ENCODE peak calls at places on chromosomes 1 and 21, in nine cellular contexts. J is KBM-7; S is GM23248; N is GM10248; Y is HCT116; Z is mesendoderm; R is BE2C; O is Daoy; H is activated CD4-positive, alpha-beta T cell treated with anti-CD3 and anti-CD28 coated beads, Interleukin-2, amount 50 U/mL, for 1 hour. Q is an unnamed sample.

GRCh38 chr1:55534565-55535091 is 319.5 kb upstream of the USP24 start:
- DNase-seq in J (no peak), S (no peak), N (no peak), Y (no peak), Z (no peak), R (no peak), O (no peak), H (no peak), Q (no peak)

GRCh38 chr21:22138297-22139016 is 1140.2 kb downstream of the NCAM2 start:
- DNase-seq in J (no peak), S (no peak), N (no peak), Y (no peak), Z (no peak), R (no peak), O (no peak), H (no peak), Q (no peak)

GRCh38 chr1:104765115-104765514 is 1015.4 kb downstream of the AMY1C start:
- DNase-seq in J (no peak), S (peak), N (peak), Y (no peak), Z (no peak), R (no peak), O (no peak), H (no peak), Q (no peak)

GRCh38 chr1:6188466-6188865 is 8.3 kb upstream of the CHD5 start:
- DNase-seq in J (no peak), S (no peak), N (no peak), Y (no peak), Z (no peak), R (no peak), O (no peak), H (no peak), Q (no peak)

GRCh38 chr1:26814893-26815292 is 11.6 kb upstream of the ZDHHC18 start:
- DNase-seq in J (no peak), S (no peak), N (no peak), Y (no peak), Z (no peak), R (no peak), O (no peak), H (no peak), Q (no peak)

GRCh38 chr1:25573591-25573930 is 30.2 kb downstream of the LDLRAP1 start:
- DNase-seq in J (no peak), S (no peak), N (no peak), Y (no peak), Z (no peak), R (no peak), O (no peak), H (no peak), Q (no peak)

GRCh38 chr1:110948038-110948810 is 15.5 kb downstream of the LRIF1 start:
- DNase-seq in J (no peak), S (peak), N (no peak), Y (no peak), Z (peak), R (no peak), O (peak), H (no peak), Q (no peak)

GRCh38 chr1:203331224-203331623 is 19.7 kb downstream of the FMOD start:
- DNase-seq in J (no peak), S (no peak), N (no peak), Y (no peak), Z (no peak), R (no peak), O (no peak), H (no peak), Q (no peak)

GRCh38 chr1:147379889-147380288 is 137.4 kb downstream of the CHD1L start:
- DNase-seq in J (no peak), S (no peak), N (no peak), Y (no peak), Z (no peak), R (no peak), O (no peak), H (no peak), Q (no peak)

GRCh38 chr1:183905497-183905896 is 100.6 kb downstream of the RGL1 start:
- DNase-seq in J (no peak), S (no peak), N (no peak), Y (no peak), Z (no peak), R (no peak), O (no peak), H (no peak), Q (no peak)

GRCh38 chr1:228374711-228375577 is 31.7 kb downstream of the TRIM11 start:
- DNase-seq in J (no peak), S (peak), N (no peak), Y (no peak), Z (no peak), R (peak), O (peak), H (no peak), Q (peak)

GRCh38 chr1:94418664-94419655 is 771 bp downstream of the ABCD3 start:
- DNase-seq in J (peak), S (peak), N (peak), Y (no peak), Z (peak), R (peak), O (peak), H (no peak), Q (no peak)

GRCh38 chr21:46269466-46269865 is 15.9 kb downstream of the MCM3AP start:
- DNase-seq in J (no peak), S (no peak), N (no peak), Y (no peak), Z (no peak), R (no peak), O (no peak), H (no peak), Q (peak)

GRCh38 chr1:32907435-32907834 is 6.2 kb upstream of the TMEM54 start:
- DNase-seq in J (peak), S (peak), N (no peak), Y (no peak), Z (no peak), R (no peak), O (no peak), H (no peak), Q (no peak)

GRCh38 chr1:234619071-234619480 is 9.1 kb upstream of the IRF2BP2 start:
- DNase-seq in J (peak), S (peak), N (no peak), Y (no peak), Z (no peak), R (no peak), O (peak), H (no peak), Q (no peak)

GRCh38 chr1:2060082-2060481 is 9.9 kb downstream of the PRKCZ start:
- DNase-seq in J (no peak), S (no peak), N (no peak), Y (no peak), Z (no peak), R (no peak), O (no peak), H (no peak), Q (no peak)

GRCh38 chr1:160494620-160495019 is 28.4 kb downstream of the SLAMF6 start:
- DNase-seq in J (peak), S (no peak), N (no peak), Y (peak), Z (peak), R (no peak), O (no peak), H (no peak), Q (no peak)

GRCh38 chr1:169546087-169546995 is 39.9 kb downstream of the F5 start:
- DNase-seq in J (peak), S (peak), N (peak), Y (peak), Z (peak), R (peak), O (peak), H (peak), Q (no peak)

GRCh38 chr21:39319251-39319756 is 5.9 kb upstream of the BRWD1 start:
- DNase-seq in J (no peak), S (peak), N (no peak), Y (no peak), Z (no peak), R (no peak), O (no peak), H (no peak), Q (no peak)

GRCh38 chr21:28111151-28111619 is 881.5 kb downstream of the LTN1 start:
- DNase-seq in J (no peak), S (peak), N (no peak), Y (no peak), Z (no peak), R (peak), O (no peak), H (no peak), Q (peak)

GRCh38 chr1:167328762-167329483 is 108.2 kb downstream of the POU2F1 start:
- DNase-seq in J (peak), S (no peak), N (peak), Y (no peak), Z (peak), R (peak), O (no peak), H (no peak), Q (no peak)

GRCh38 chr1:212433577-212434462 is 1.1 kb downstream of the NENF start:
- DNase-seq in J (no peak), S (peak), N (no peak), Y (no peak), Z (no peak), R (no peak), O (no peak), H (no peak), Q (no peak)

GRCh38 chr21:46109251-46110221 is 11.6 kb downstream of the COL6A2 start:
- DNase-seq in J (no peak), S (no peak), N (no peak), Y (no peak), Z (no peak), R (peak), O (no peak), H (no peak), Q (no peak)

GRCh38 chr1:101820080-101820479 is 176.6 kb downstream of the OLFM3 start:
- DNase-seq in J (peak), S (peak), N (no peak), Y (peak), Z (peak), R (peak), O (no peak), H (no peak), Q (no peak)

GRCh38 chr1:26164036-26164927 is 4.5 kb downstream of the C1orf232 start:
- DNase-seq in J (peak), S (peak), N (peak), Y (no peak), Z (peak), R (peak), O (peak), H (peak), Q (no peak)

GRCh38 chr1:184482113-184482512 is 95.3 kb downstream of the C1orf21 start:
- DNase-seq in J (no peak), S (peak), N (no peak), Y (no peak), Z (no peak), R (no peak), O (no peak), H (no peak), Q (no peak)

GRCh38 chr1:40638097-40639036 is 27.1 kb downstream of the RIMS3 start:
- DNase-seq in J (no peak), S (peak), N (no peak), Y (no peak), Z (peak), R (no peak), O (peak), H (no peak), Q (no peak)

GRCh38 chr1:29270881-29271390 is 34.6 kb downstream of the PTPRU start:
- DNase-seq in J (no peak), S (no peak), N (no peak), Y (no peak), Z (no peak), R (no peak), O (no peak), H (no peak), Q (no peak)

GRCh38 chr1:164101802-164102201 is 457.2 kb upstream of the PBX1 start:
- DNase-seq in J (no peak), S (no peak), N (no peak), Y (no peak), Z (no peak), R (no peak), O (no peak), H (no peak), Q (no peak)

GRCh38 chr1:110559157-110559556 is 40.2 kb upstream of the KCNA10 start:
- DNase-seq in J (no peak), S (peak), N (no peak), Y (no peak), Z (no peak), R (no peak), O (peak), H (no peak), Q (no peak)

GRCh38 chr1:204265665-204266064 is 51.9 kb upstream of the GOLT1A start:
- DNase-seq in J (no peak), S (no peak), N (no peak), Y (no peak), Z (no peak), R (no peak), O (no peak), H (no peak), Q (no peak)

GRCh38 chr21:17644186-17644585 is 31.5 kb upstream of the BTG3 start:
- DNase-seq in J (no peak), S (no peak), N (no peak), Y (no peak), Z (no peak), R (no peak), O (no peak), H (no peak), Q (no peak)

GRCh38 chr1:163401211-163401610 is 79.5 kb downstream of the NUF2 start:
- DNase-seq in J (no peak), S (no peak), N (no peak), Y (no peak), Z (no peak), R (no peak), O (no peak), H (no peak), Q (no peak)

GRCh38 chr1:28755701-28756100 is 19.0 kb downstream of the YTHDF2 start:
- DNase-seq in J (no peak), S (no peak), N (no peak), Y (no peak), Z (no peak), R (no peak), O (no peak), H (no peak), Q (no peak)

GRCh38 chr1:111131693-111132092 is 8.2 kb downstream of the DRAM2 start:
- DNase-seq in J (no peak), S (no peak), N (no peak), Y (no peak), Z (no peak), R (no peak), O (no peak), H (no peak), Q (no peak)

GRCh38 chr1:178339834-178340233 is 156.9 kb downstream of the CLEC20A start:
- DNase-seq in J (no peak), S (no peak), N (no peak), Y (no peak), Z (no peak), R (no peak), O (no peak), H (no peak), Q (no peak)

Q was measured in cardiac septum.